ENCODE peak calls at places on chromosome 1, in six cellular contexts. One of them, this sample, is unnamed.
A peak's percentile ranks its signal among the peaks of the same experiment; 100 is the strongest.

GRCh38 chr1:176903474-176903873 is 261.0 kb downstream of the ASTN1 start:
- DNase-seq in GM23338: no peak
- DNase-seq in A549: no peak
- DNase-seq in substantia nigra: no peak
- DNase-seq in CD8-positive, alpha-beta T cell: no peak
- DNase-seq in DND-41: no peak
- DNase-seq in this sample: no peak

GRCh38 chr1:204354579-204354978 is 5.2 kb downstream of the PLEKHA6 start:
- DNase-seq in A549: no peak
- DNase-seq in CD8-positive, alpha-beta T cell: no peak
- DNase-seq in GM23338: no peak
- DNase-seq in DND-41: no peak
- DNase-seq in substantia nigra: no peak
- DNase-seq in this sample: no peak

GRCh38 chr1:43214465-43215444 is 42.6 kb downstream of the CFAP57 start:
- DNase-seq in DND-41: no peak
- DNase-seq in GM23338: no peak
- DNase-seq in A549: no peak
- DNase-seq in substantia nigra: no peak
- DNase-seq in CD8-positive, alpha-beta T cell: no peak
- DNase-seq in this sample: no peak

GRCh38 chr1:234114648-234115307 is 210.3 kb downstream of the SLC35F3 start:
- DNase-seq in GM23338: peak; percentile 80
- DNase-seq in CD8-positive, alpha-beta T cell: no peak
- DNase-seq in DND-41: peak; percentile 54
- DNase-seq in A549: peak; percentile 52
- DNase-seq in substantia nigra: no peak
- DNase-seq in this sample: peak; percentile 41

GRCh38 chr1:200899015-200899386 is 4.3 kb downstream of the INAVA start:
- DNase-seq in A549: no peak
- DNase-seq in DND-41: no peak
- DNase-seq in substantia nigra: no peak
- DNase-seq in CD8-positive, alpha-beta T cell: no peak
- DNase-seq in GM23338: no peak
- DNase-seq in this sample: no peak

GRCh38 chr1:116508984-116509980 is 61.5 kb downstream of the CD58 start:
- DNase-seq in DND-41: no peak
- DNase-seq in CD8-positive, alpha-beta T cell: peak; percentile 33
- DNase-seq in A549: peak; percentile 19
- DNase-seq in substantia nigra: no peak
- DNase-seq in GM23338: no peak
- DNase-seq in this sample: no peak

GRCh38 chr1:50393522-50394120 is 29.6 kb downstream of the DMRTA2 start:
- DNase-seq in DND-41: no peak
- DNase-seq in GM23338: peak; percentile 79
- DNase-seq in substantia nigra: no peak
- DNase-seq in A549: no peak
- DNase-seq in CD8-positive, alpha-beta T cell: no peak
- DNase-seq in this sample: no peak

GRCh38 chr1:86765073-86765472 is 60.7 kb downstream of the SH3GLB1 start:
- DNase-seq in DND-41: no peak
- DNase-seq in GM23338: no peak
- DNase-seq in CD8-positive, alpha-beta T cell: no peak
- DNase-seq in substantia nigra: no peak
- DNase-seq in A549: no peak
- DNase-seq in this sample: no peak

GRCh38 chr1:114828251-114828650 is 26.4 kb upstream of the SYCP1 start:
- DNase-seq in DND-41: no peak
- DNase-seq in GM23338: no peak
- DNase-seq in CD8-positive, alpha-beta T cell: no peak
- DNase-seq in A549: no peak
- DNase-seq in substantia nigra: no peak
- DNase-seq in this sample: no peak

GRCh38 chr1:28887418-28887834 is 26.9 kb upstream of the EPB41 start:
- DNase-seq in A549: no peak
- DNase-seq in GM23338: peak; percentile 41
- DNase-seq in CD8-positive, alpha-beta T cell: peak; percentile 64
- DNase-seq in DND-41: peak; percentile 49
- DNase-seq in substantia nigra: no peak
- DNase-seq in this sample: peak; percentile 24

GRCh38 chr1:28885982-28886730 is 28.2 kb upstream of the EPB41 start:
- DNase-seq in CD8-positive, alpha-beta T cell: no peak
- DNase-seq in A549: no peak
- DNase-seq in DND-41: no peak
- DNase-seq in GM23338: no peak
- DNase-seq in substantia nigra: no peak
- DNase-seq in this sample: no peak

GRCh38 chr1:28883242-28883616 is 31.1 kb upstream of the EPB41 start:
- DNase-seq in GM23338: no peak
- DNase-seq in CD8-positive, alpha-beta T cell: no peak
- DNase-seq in A549: no peak
- DNase-seq in substantia nigra: no peak
- DNase-seq in DND-41: no peak
- DNase-seq in this sample: no peak

GRCh38 chr1:28886731-28887417 is 27.5 kb upstream of the EPB41 start:
- DNase-seq in substantia nigra: peak; percentile 5
- DNase-seq in A549: peak; percentile 93
- DNase-seq in DND-41: peak; percentile 89
- DNase-seq in CD8-positive, alpha-beta T cell: peak; percentile 87
- DNase-seq in GM23338: peak; percentile 96
- DNase-seq in this sample: peak; percentile 91

DNA sequence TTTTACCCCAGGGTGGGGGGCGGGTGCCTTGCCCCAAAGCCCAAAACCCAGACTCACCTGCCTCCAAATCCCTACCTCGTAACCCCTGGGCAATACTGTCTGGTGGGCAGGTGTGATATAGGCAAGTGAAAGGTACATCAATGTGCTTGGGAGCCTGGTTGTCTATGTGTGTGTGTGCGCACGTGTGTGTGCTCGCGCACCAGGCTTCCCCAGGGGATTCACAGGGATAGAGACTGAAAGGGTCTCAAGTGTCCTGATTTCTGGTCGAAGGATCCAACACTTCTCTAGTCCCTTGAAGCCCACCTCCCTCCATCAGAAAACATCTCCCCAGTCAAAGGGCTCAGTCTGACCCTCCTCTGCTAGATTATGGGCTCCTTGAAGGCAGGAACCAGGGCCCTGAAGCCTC is 28.9 kb upstream of the EPB41 start:
- DNase-seq in substantia nigra: no peak
- DNase-seq in DND-41: no peak
- DNase-seq in A549: no peak
- DNase-seq in GM23338: no peak
- DNase-seq in CD8-positive, alpha-beta T cell: no peak
- DNase-seq in this sample: no peak
- H3K27ac ChIP-seq in substantia nigra: no peak overlapping the region
- H3K27ac ChIP-seq in DND-41: no peak overlapping the region
- H3K27ac ChIP-seq in A549: peak overlapping the region; percentile 96
- H3K27ac ChIP-seq in GM23338: no peak overlapping the region
- H3K27ac ChIP-seq in CD8-positive, alpha-beta T cell: no peak overlapping the region
- H3K27ac ChIP-seq in this sample: peak overlapping the region; percentile 79

DNA sequence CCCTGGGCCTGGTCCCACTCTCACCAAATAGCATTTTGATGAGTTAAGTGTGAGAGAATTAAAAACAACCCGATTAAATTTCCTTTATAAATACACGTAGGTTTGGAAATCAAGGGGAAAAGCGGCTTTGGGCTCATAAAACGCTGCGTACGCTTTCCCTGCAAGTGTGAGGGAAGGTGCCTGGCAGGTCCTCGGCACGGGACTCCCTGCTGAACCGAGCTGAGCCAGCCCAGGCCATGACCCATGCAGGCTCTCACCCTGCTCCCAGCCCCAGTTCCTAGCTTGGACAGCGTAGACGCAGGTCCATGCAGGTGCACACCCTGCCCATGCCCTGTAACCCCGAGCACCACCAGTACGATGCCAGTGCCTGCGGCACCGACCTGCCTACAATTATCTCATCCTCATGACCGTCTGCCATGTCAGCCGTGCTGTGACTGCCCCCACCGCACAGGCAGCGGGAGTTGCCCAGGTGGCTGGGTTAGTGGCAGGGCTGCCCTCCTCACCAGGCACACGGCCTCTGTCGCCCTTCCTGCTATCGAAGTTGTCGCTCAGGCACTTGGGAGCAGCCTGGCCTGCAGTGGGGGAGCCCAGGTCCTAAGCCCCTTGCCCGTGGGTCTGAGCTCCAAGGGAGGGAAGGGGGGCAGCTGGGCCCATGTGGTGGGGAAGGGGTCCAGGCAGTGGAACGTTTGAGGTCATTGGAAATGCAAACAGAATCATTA is 41.0 kb upstream of the ACTRT2 start:
- DNase-seq in DND-41: no peak
- DNase-seq in A549: no peak
- DNase-seq in GM23338: no peak
- DNase-seq in CD8-positive, alpha-beta T cell: no peak
- DNase-seq in substantia nigra: no peak
- DNase-seq in this sample: no peak
- H3K27ac ChIP-seq in DND-41: no peak overlapping the region
- H3K27ac ChIP-seq in A549: no peak overlapping the region
- H3K27ac ChIP-seq in GM23338: no peak overlapping the region
- H3K27ac ChIP-seq in CD8-positive, alpha-beta T cell: no peak overlapping the region
- H3K27ac ChIP-seq in substantia nigra: no peak overlapping the region
- H3K27ac ChIP-seq in this sample: no peak overlapping the region

DNA sequence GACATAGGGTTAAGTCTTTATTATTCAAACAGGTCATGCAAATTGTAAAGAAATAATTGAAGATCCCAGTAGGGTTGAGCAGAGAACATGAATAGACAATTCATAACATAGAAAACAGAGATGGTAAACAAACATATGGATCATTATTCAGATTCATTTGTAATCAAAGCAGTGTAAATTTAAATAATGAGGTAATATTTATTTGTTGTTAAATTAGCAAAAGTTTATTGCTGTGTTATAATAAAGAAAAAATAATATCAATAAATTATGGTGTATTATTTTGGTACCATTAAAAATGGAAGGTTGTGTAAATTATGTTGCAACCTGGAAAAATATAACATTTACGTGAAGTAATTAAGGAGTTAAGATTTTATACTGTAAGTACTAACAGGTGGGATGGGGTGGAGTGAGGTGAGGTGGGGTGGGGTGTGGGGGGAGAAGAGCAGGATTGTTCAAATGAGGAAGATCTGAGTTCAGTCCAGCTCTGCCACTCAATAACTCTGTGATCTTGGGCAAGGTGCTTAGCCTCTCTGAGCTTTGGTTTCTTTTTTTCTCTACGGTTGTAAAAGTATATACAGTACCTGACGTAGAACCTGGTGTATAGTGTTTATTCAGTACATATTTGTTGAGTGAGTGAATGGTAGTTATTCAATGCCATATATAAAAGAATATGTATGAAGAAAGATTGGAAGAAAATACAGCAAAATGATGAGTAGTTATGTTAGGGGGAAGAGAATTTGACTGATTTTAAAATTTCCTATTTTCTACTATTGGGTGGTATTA is 140.3 kb upstream of the KIF26B start:
- DNase-seq in GM23338: no peak
- DNase-seq in substantia nigra: no peak
- DNase-seq in A549: no peak
- DNase-seq in CD8-positive, alpha-beta T cell: no peak
- DNase-seq in DND-41: no peak
- DNase-seq in this sample: no peak
- H3K27ac ChIP-seq in GM23338: no peak overlapping the region
- H3K27ac ChIP-seq in substantia nigra: no peak overlapping the region
- H3K27ac ChIP-seq in A549: no peak overlapping the region
- H3K27ac ChIP-seq in CD8-positive, alpha-beta T cell: no peak overlapping the region
- H3K27ac ChIP-seq in DND-41: no peak overlapping the region
- H3K27ac ChIP-seq in this sample: no peak overlapping the region

DNA sequence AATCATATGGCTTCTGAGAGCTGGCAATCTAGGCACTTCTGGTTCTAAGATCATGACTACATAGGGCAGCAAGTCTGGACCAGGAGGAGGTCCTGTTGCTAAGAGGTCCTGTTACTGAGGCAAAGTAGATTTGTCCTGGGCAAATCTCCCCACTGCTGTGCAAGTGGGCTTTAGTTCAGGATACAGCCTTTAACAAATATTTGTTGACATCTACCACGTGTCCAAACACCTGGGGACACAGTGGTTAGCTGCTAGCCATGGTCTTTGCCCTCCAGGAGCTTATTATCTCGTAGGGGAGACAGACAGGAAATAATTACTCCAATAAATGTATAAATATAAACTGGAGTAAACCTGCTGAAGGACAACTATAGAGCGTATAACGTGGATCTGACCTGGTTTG is 3.2 kb downstream of the CGN start:
- DNase-seq in A549: no peak
- DNase-seq in DND-41: no peak
- DNase-seq in CD8-positive, alpha-beta T cell: no peak
- DNase-seq in substantia nigra: no peak
- DNase-seq in GM23338: no peak
- DNase-seq in this sample: no peak
- H3K27ac ChIP-seq in A549: no peak overlapping the region
- H3K27ac ChIP-seq in DND-41: no peak overlapping the region
- H3K27ac ChIP-seq in CD8-positive, alpha-beta T cell: no peak overlapping the region
- H3K27ac ChIP-seq in substantia nigra: no peak overlapping the region
- H3K27ac ChIP-seq in GM23338: peak overlapping the region; percentile 94
- H3K27ac ChIP-seq in this sample: no peak overlapping the region

DNA sequence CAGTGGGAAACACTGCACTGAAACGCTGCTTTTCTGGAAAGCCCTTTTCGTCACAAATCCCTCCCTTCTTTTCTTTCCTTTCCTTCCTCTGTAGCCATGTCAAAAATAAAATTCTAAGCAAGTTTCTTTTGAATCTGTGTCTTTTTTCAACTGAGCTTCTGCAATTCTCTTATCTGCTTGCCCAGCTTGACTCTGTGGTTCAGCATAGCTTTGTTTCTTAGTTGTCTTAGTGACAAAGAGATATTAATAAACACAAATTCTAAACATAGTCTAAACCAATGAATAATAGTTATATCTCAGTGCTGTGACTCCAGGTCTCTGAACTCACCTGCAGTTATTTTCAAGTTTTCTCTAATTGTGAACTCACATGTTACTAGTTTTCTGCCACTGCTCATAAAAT is 53.7 kb downstream of the PTGS2 start:
- DNase-seq in DND-41: no peak
- DNase-seq in CD8-positive, alpha-beta T cell: no peak
- DNase-seq in substantia nigra: no peak
- DNase-seq in A549: no peak
- DNase-seq in GM23338: no peak
- DNase-seq in this sample: no peak
- H3K27ac ChIP-seq in DND-41: no peak overlapping the region
- H3K27ac ChIP-seq in CD8-positive, alpha-beta T cell: no peak overlapping the region
- H3K27ac ChIP-seq in substantia nigra: no peak overlapping the region
- H3K27ac ChIP-seq in A549: no peak overlapping the region
- H3K27ac ChIP-seq in GM23338: no peak overlapping the region
- H3K27ac ChIP-seq in this sample: no peak overlapping the region

DNA sequence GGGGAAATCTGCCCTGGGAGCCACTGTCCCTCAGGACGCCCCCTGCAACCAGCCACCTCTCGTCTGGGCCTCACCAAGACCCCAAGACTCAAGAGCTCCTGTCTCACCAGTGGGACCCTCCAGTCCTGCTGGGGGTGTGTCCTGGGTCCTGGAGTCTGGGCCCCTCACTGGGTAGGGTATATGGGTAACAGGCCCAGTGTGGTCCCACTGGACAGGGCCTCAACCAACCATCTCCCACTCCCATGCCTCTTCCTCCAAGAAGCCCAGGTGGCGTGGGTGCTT is 737 bp upstream of the VWA1 start:
- DNase-seq in substantia nigra: no peak
- DNase-seq in GM23338: no peak
- DNase-seq in CD8-positive, alpha-beta T cell: no peak
- DNase-seq in DND-41: no peak
- DNase-seq in A549: no peak
- DNase-seq in this sample: no peak
- H3K27ac ChIP-seq in substantia nigra: peak overlapping the region; percentile 98
- H3K27ac ChIP-seq in GM23338: peak overlapping the region; percentile 63
- H3K27ac ChIP-seq in CD8-positive, alpha-beta T cell: no peak overlapping the region
- H3K27ac ChIP-seq in DND-41: no peak overlapping the region
- H3K27ac ChIP-seq in A549: no peak overlapping the region
- H3K27ac ChIP-seq in this sample: no peak overlapping the region

GRCh38 chr1:207830788-207831187 is 78.9 kb downstream of the CD46 start:
- DNase-seq in DND-41: no peak
- DNase-seq in CD8-positive, alpha-beta T cell: no peak
- DNase-seq in GM23338: no peak
- DNase-seq in substantia nigra: no peak
- DNase-seq in A549: no peak
- DNase-seq in this sample: no peak
- H3K27ac ChIP-seq in DND-41: peak overlapping the region; percentile 12
- H3K27ac ChIP-seq in CD8-positive, alpha-beta T cell: no peak overlapping the region
- H3K27ac ChIP-seq in GM23338: no peak overlapping the region
- H3K27ac ChIP-seq in substantia nigra: no peak overlapping the region
- H3K27ac ChIP-seq in A549: no peak overlapping the region
- H3K27ac ChIP-seq in this sample: peak overlapping the region; percentile 61

This sample was measured in naive thymus-derived CD4-positive, alpha-beta T cell.